ENCODE peak calls at places on chromosomes 11 and 22, in eight cellular contexts. W is NCI-H1092; S is HL-60; N is stimulated activated CD8-positive, alpha-beta memory T cell treated with anti-CD3 and anti-CD28 coated beads, Interleukin-7, amount 100 ng/mL, for 24 hours; K is activated naive CD8-positive, alpha-beta T cell treated with anti-CD3 and anti-CD28 coated beads for 36 hours; R is GM19239; E is activated naive CD4-positive, alpha-beta T cell; P is right atrium auricular region. D is an unnamed sample.

GRCh38 chr11:27282141-27282590 is 80.8 kb downstream of the CCDC34 start:
- DNase-seq in K (no peak), R (no peak), P (peak), E (no peak), W (no peak), S (no peak), N (no peak), D (no peak)

GRCh38 chr11:19437760-19438159 is 197.0 kb upstream of the E2F8 start:
- DNase-seq in P (no peak), N (no peak), K (no peak), R (no peak), E (no peak), S (no peak), W (no peak), D (no peak)

GRCh38 chr11:126176853-126177470 is 34.5 kb downstream of the RPUSD4 start:
- DNase-seq in W (no peak), R (no peak), E (no peak), K (no peak), N (no peak), P (no peak), S (no peak), D (no peak)

GRCh38 chr11:27124514-27125264 is 84.1 kb downstream of the BBOX1 start:
- DNase-seq in K (no peak), S (no peak), W (no peak), R (no peak), E (no peak), P (no peak), N (no peak), D (no peak)

GRCh38 chr11:128470081-128470480 is 117.3 kb downstream of the ETS1 start:
- DNase-seq in S (no peak), K (peak), P (no peak), W (no peak), E (no peak), R (no peak), N (no peak), D (no peak)

GRCh38 chr11:33835143-33835878 is 56.6 kb downstream of the LMO2 start:
- DNase-seq in N (no peak), W (peak), R (no peak), P (no peak), S (peak), K (no peak), E (no peak), D (no peak)

GRCh38 chr11:36818410-36818809 is 220.4 kb upstream of the RAG2 start:
- DNase-seq in N (no peak), E (no peak), S (peak), P (no peak), W (no peak), R (no peak), K (no peak), D (no peak)

GRCh38 chr22:48744967-48745841 is 1082.5 kb downstream of the BRD1 start:
- DNase-seq in S (no peak), K (no peak), E (no peak), N (no peak), R (no peak), W (no peak), P (peak), D (no peak)

GRCh38 chr22:36155702-36156101 is 4.9 kb downstream of the APOL3 start:
- DNase-seq in N (no peak), E (no peak), K (no peak), R (no peak), P (peak), W (no peak), S (no peak), D (no peak)

GRCh38 chr11:64304032-64304315 is 1.4 kb upstream of the ESRRA start:
- DNase-seq in K (no peak), P (no peak), W (no peak), R (no peak), S (no peak), E (no peak), N (no peak), D (no peak)

GRCh38 chr11:32386770-32387377 is 48.5 kb downstream of the WT1 start:
- DNase-seq in P (no peak), W (no peak), E (no peak), R (no peak), N (no peak), K (no peak), S (no peak), D (no peak)

GRCh38 chr11:88398372-88399140 is 61.0 kb upstream of the CTSC start:
- DNase-seq in W (no peak), K (no peak), N (no peak), P (no peak), E (no peak), R (no peak), S (no peak), D (no peak)

GRCh38 chr11:84541711-84542340 is 1085.3 kb downstream of the DLG2 start:
- DNase-seq in W (no peak), N (no peak), P (no peak), S (no peak), K (no peak), R (no peak), E (no peak), D (no peak)

GRCh38 chr11:111777094-111778046 is 11.2 kb upstream of the PPP2R1B start:
- DNase-seq in W (peak), P (no peak), E (no peak), N (no peak), R (peak), K (no peak), S (peak), D (no peak)

GRCh38 chr11:71302534-71302909 is 50.1 kb upstream of the SHANK2 start:
- DNase-seq in W (no peak), N (no peak), R (no peak), P (no peak), E (no peak), K (no peak), S (no peak), D (no peak)

D was measured in WTC11.